ENCODE peak calls at places on chromosomes 1 and 21, in nine cellular contexts. N is tibial artery, X is endothelial cell, W is AG08395, R is HCT116, P is left cardiac atrium, L is epithelial cell of esophagus, Z is substantia nigra, O is NCI-H2171. D is an unnamed sample.

GRCh38 chr1:195047778-195048177 is 1560.5 kb downstream of the KCNT2 start:
- DNase-seq in N (no peak), X (no peak), W (no peak), R (no peak), P (no peak), L (no peak), Z (no peak), O (no peak), D (no peak)

GRCh38 chr1:193519922-193520321 is 333.5 kb upstream of the B3GALT2 start:
- DNase-seq in N (no peak), X (no peak), W (no peak), R (no peak), P (no peak), L (no peak), Z (no peak), O (no peak), D (no peak)

GRCh38 chr1:113677250-113678158 is 81.8 kb downstream of the PHTF1 start:
- DNase-seq in N (no peak), X (no peak), W (peak), R (peak), P (peak), L (peak), Z (no peak), O (peak), D (peak)

GRCh38 chr1:1230656-1231399 is 973 bp downstream of the SDF4 start:
- DNase-seq in N (no peak), X (no peak), W (peak), R (peak), P (no peak), L (peak), Z (no peak), O (no peak), D (no peak)

GRCh38 chr1:230800891-230801290 is 53.7 kb downstream of the CAPN9 start:
- DNase-seq in N (no peak), X (no peak), W (no peak), R (no peak), P (no peak), L (no peak), Z (no peak), O (no peak), D (no peak)

GRCh38 chr1:33342041-33342723 is 21.3 kb upstream of the A3GALT2 start:
- DNase-seq in N (peak), X (no peak), W (peak), R (no peak), P (peak), L (peak), Z (peak), O (peak), D (peak)

GRCh38 chr1:109131800-109132199 is 17.9 kb downstream of the ELAPOR1 start:
- DNase-seq in N (no peak), X (no peak), W (no peak), R (no peak), P (no peak), L (no peak), Z (no peak), O (no peak), D (no peak)

GRCh38 chr1:220031290-220031689 is 15.0 kb downstream of the EPRS1 start:
- DNase-seq in N (no peak), X (no peak), W (no peak), R (no peak), P (no peak), L (no peak), Z (no peak), O (no peak), D (no peak)

GRCh38 chr1:47651311-47652089 is 213.7 kb downstream of the FOXD2 start:
- DNase-seq in N (peak), X (no peak), W (no peak), R (no peak), P (no peak), L (no peak), Z (no peak), O (no peak), D (no peak)

GRCh38 chr1:181159451-181160151 is 71.1 kb downstream of the IER5 start:
- DNase-seq in N (no peak), X (no peak), W (peak), R (no peak), P (peak), L (peak), Z (no peak), O (peak), D (no peak)

GRCh38 chr1:226975259-226975908 is 35.3 kb downstream of the COQ8A start:
- DNase-seq in N (no peak), X (no peak), W (no peak), R (no peak), P (no peak), L (no peak), Z (no peak), O (no peak), D (peak)

GRCh38 chr1:234597894-234598293 is 12.1 kb downstream of the IRF2BP2 start:
- DNase-seq in N (no peak), X (no peak), W (no peak), R (no peak), P (no peak), L (peak), Z (no peak), O (no peak), D (no peak)

GRCh38 chr1:203200059-203200553 is 13.6 kb upstream of the CHI3L1 start:
- DNase-seq in N (peak), X (no peak), W (peak), R (no peak), P (peak), L (peak), Z (no peak), O (no peak), D (no peak)

GRCh38 chr1:8510041-8510823 is 192.3 kb downstream of the SLC45A1 start:
- DNase-seq in N (peak), X (no peak), W (peak), R (no peak), P (no peak), L (peak), Z (no peak), O (no peak), D (no peak)

GRCh38 chr21:35102488-35103407 is 53.6 kb upstream of the RUNX1 start:
- DNase-seq in N (peak), X (no peak), W (no peak), R (no peak), P (peak), L (no peak), Z (no peak), O (no peak), D (no peak)

GRCh38 chr1:32797456-32797855 is 19.7 kb downstream of the YARS1 start:
- DNase-seq in N (no peak), X (no peak), W (no peak), R (no peak), P (no peak), L (peak), Z (no peak), O (no peak), D (no peak)

GRCh38 chr1:1422465-1423244 is 1.6 kb upstream of the ANKRD65 start:
- DNase-seq in N (no peak), X (no peak), W (no peak), R (no peak), P (peak), L (peak), Z (no peak), O (no peak), D (no peak)

GRCh38 chr1:228474507-228474906 is 12.7 kb upstream of the RNF187 start:
- DNase-seq in N (no peak), X (no peak), W (no peak), R (no peak), P (no peak), L (no peak), Z (no peak), O (no peak), D (no peak)

GRCh38 chr1:234620272-234620711 is 10.3 kb upstream of the IRF2BP2 start:
- DNase-seq in N (no peak), X (no peak), W (peak), R (no peak), P (no peak), L (no peak), Z (no peak), O (no peak), D (no peak)

GRCh38 chr1:44636711-44637589 is 37.3 kb downstream of the TMEM53 start:
- DNase-seq in N (no peak), X (no peak), W (peak), R (no peak), P (no peak), L (peak), Z (no peak), O (peak), D (no peak)